ENCODE peak calls at places on chromosomes 1 and 21, in eight cellular contexts. M is AG20443; U is GM04504; D is lower leg skin; L is Calu3; Q is NCI-H1105 treated with DMSO at 0.1 percent for 48 hours; H is iPS DF 19.7; F is activated CD4-positive, alpha-beta T cell treated with anti-CD3 and anti-CD28 coated beads for 36 hours. O is an unnamed sample.

GRCh38 chr1:43531453-43531905 is 796 bp downstream of the PTPRF start:
- DNase-seq in Q (no peak), H (no peak), F (peak), L (peak), D (no peak), U (no peak), M (peak), O (no peak)

GRCh38 chr1:175918364-175918801 is 175.0 kb upstream of the TNR start:
- DNase-seq in D (no peak), U (no peak), L (no peak), Q (no peak), M (no peak), F (no peak), H (peak), O (no peak)

GRCh38 chr1:22745675-22746585 is 35.3 kb downstream of the EPHB2 start:
- DNase-seq in U (peak), M (peak), F (no peak), L (peak), H (no peak), Q (peak), D (no peak), O (no peak)

GRCh38 chr1:175015243-175015642 is 8.0 kb downstream of the MRPS14 start:
- DNase-seq in M (peak), U (no peak), Q (no peak), F (no peak), H (no peak), L (no peak), D (no peak), O (no peak)

GRCh38 chr1:5617179-5618015 is 374.8 kb downstream of the NPHP4 start:
- DNase-seq in Q (no peak), L (no peak), M (no peak), D (no peak), H (no peak), U (no peak), F (no peak), O (no peak)

GRCh38 chr1:109818351-109819325 is 54.9 kb upstream of the EPS8L3 start:
- DNase-seq in Q (no peak), M (no peak), F (no peak), U (no peak), D (no peak), H (no peak), L (no peak), O (no peak)

GRCh38 chr21:32757804-32758203 is 13.8 kb downstream of the PAXBP1 start:
- DNase-seq in F (no peak), L (no peak), U (no peak), Q (no peak), H (no peak), D (no peak), M (no peak), O (no peak)

GRCh38 chr1:102262994-102263393 is 266.3 kb upstream of the OLFM3 start:
- DNase-seq in L (no peak), U (no peak), Q (no peak), H (no peak), M (no peak), D (no peak), F (no peak), O (no peak)

GRCh38 chr1:30888391-30888790 is 20.2 kb downstream of the SDC3 start:
- DNase-seq in Q (no peak), M (peak), L (no peak), H (no peak), U (peak), D (no peak), F (no peak), O (no peak)

GRCh38 chr1:220450927-220451326 is 77.0 kb upstream of the MARK1 start:
- DNase-seq in U (no peak), M (no peak), D (no peak), H (no peak), Q (no peak), F (no peak), L (no peak), O (no peak)

GRCh38 chr1:112337028-112337531 is 58.9 kb upstream of the CTTNBP2NL start:
- DNase-seq in M (peak), U (no peak), F (peak), H (no peak), L (peak), D (no peak), Q (peak), O (peak)

GRCh38 chr1:3610165-3610822 is 1.0 kb downstream of the MEGF6 start:
- DNase-seq in U (no peak), L (no peak), F (no peak), H (no peak), Q (peak), D (no peak), M (no peak), O (no peak)

GRCh38 chr1:10640079-10640578 is 156.3 kb downstream of the CASZ1 start:
- DNase-seq in M (no peak), F (no peak), Q (peak), D (no peak), H (no peak), U (no peak), L (no peak), O (peak)

GRCh38 chr1:198856601-198857000 is 217.8 kb downstream of the PTPRC start:
- DNase-seq in Q (no peak), U (no peak), M (no peak), D (no peak), H (no peak), F (no peak), L (no peak), O (no peak)

O was measured in stomach.